ENCODE peak calls at places on chromosome 5, in five cellular contexts. T is NCI-H460, U is SIG-M5, G is frontal cortex, Z is brain microvascular endothelial cell. S is an unnamed sample.

GRCh38 chr5:2617461-2617860 is 134.0 kb downstream of the IRX2 start:
- DNase-seq in Z (no peak), T (no peak), U (no peak), G (no peak), S (no peak)

GRCh38 chr5:122907238-122907637 is 61.8 kb downstream of the SNX24 start:
- DNase-seq in U (no peak), G (no peak), Z (peak), T (no peak), S (no peak)

GRCh38 chr5:172035039-172035438 is 28.6 kb upstream of the FBXW11 start:
- DNase-seq in U (no peak), G (no peak), Z (no peak), T (no peak), S (no peak)

GRCh38 chr5:72284674-72285424 is 35.2 kb downstream of the MRPS27 start:
- DNase-seq in T (no peak), G (no peak), Z (no peak), U (no peak), S (no peak)

GRCh38 chr5:36685631-36686147 is 79.3 kb downstream of the SLC1A3 start:
- DNase-seq in T (no peak), Z (no peak), G (no peak), U (peak), S (no peak)

GRCh38 chr5:151686673-151687378 is at the start of gene SPARC:
- DNase-seq in T (no peak), U (no peak), Z (peak), G (no peak), S (no peak)

GRCh38 chr5:90932052-90932699 is 373.6 kb downstream of the ADGRV1 start:
- DNase-seq in G (peak), U (no peak), Z (peak), T (peak), S (peak)

GRCh38 chr5:168648016-168648415 is 68.8 kb upstream of the PANK3 start:
- DNase-seq in U (no peak), G (no peak), Z (no peak), T (no peak), S (no peak)

GRCh38 chr5:68648944-68649874 is 433.7 kb downstream of the PIK3R1 start:
- DNase-seq in U (no peak), Z (no peak), T (no peak), G (no peak), S (no peak)

GRCh38 chr5:54902817-54903473 is 82.4 kb downstream of the ESM1 start:
- DNase-seq in U (no peak), G (no peak), T (no peak), Z (no peak), S (no peak)

S was measured in D341Med.